ENCODE peak calls at places on chromosomes 12 and 14, in eight cellular contexts. J, T, D, O, U, B, Z and A are unnamed samples.
A peak's percentile ranks its signal among the peaks of the same experiment; 100 is the strongest.

GRCh38 chr14:91839754-91840153 is 27.6 kb downstream of the TC2N start:
- DNase-seq in T (no peak), O (no peak), U (peak; percentile 16), B (no peak), D (no peak), Z (no peak), J (no peak), A (no peak)

GRCh38 chr14:54535126-54535525 is 25.4 kb downstream of the CGRRF1 start:
- DNase-seq in Z (no peak), O (no peak), U (no peak), D (no peak), B (no peak), J (no peak), T (no peak), A (no peak)

GRCh38 chr12:53550595-53550994 is 43.3 kb upstream of the NPFF start:
- DNase-seq in U (no peak), Z (no peak), O (peak; percentile 23), D (no peak), T (no peak), J (no peak), B (no peak), A (no peak)

GRCh38 chr14:36757730-36758286 is 96.1 kb downstream of the PAX9 start:
- DNase-seq in B (no peak), U (no peak), Z (no peak), O (no peak), T (no peak), D (no peak), J (no peak), A (no peak)

GRCh38 chr14:22622220-22622619 is 21.9 kb downstream of the OR6J1 start:
- DNase-seq in U (no peak), Z (no peak), D (no peak), J (no peak), O (peak; percentile 68), T (no peak), B (no peak), A (no peak)

GRCh38 chr12:115771065-115771464 is 506.4 kb downstream of the MED13L start:
- DNase-seq in T (no peak), J (no peak), B (no peak), Z (no peak), U (no peak), O (no peak), D (peak; percentile 75), A (no peak)

GRCh38 chr14:94119071-94119470 is 8.5 kb downstream of the IFI27 start:
- DNase-seq in U (no peak), T (no peak), O (no peak), B (no peak), J (no peak), D (no peak), Z (no peak), A (no peak)

GRCh38 chr12:118850244-118850825 is 131.0 kb upstream of the SRRM4 start:
- DNase-seq in Z (no peak), U (peak; percentile 16), J (no peak), B (peak; percentile 7), D (peak; percentile 92), T (no peak), O (no peak), A (peak; percentile 21)

GRCh38 chr12:46043972-46044520 is 53.7 kb upstream of the SCAF11 start:
- DNase-seq in J (no peak), D (peak; percentile 44), O (no peak), B (no peak), Z (no peak), U (no peak), T (no peak), A (no peak)

GRCh38 chr14:65962952-65963351 is 523.2 kb upstream of the CCDC196 start:
- DNase-seq in J (no peak), Z (no peak), T (no peak), U (no peak), O (no peak), D (no peak), B (no peak), A (no peak)

GRCh38 chr14:74531467-74531866 is 37.9 kb downstream of the ISCA2 start:
- DNase-seq in B (no peak), Z (no peak), J (no peak), U (no peak), T (no peak), D (peak; percentile 90), O (peak; percentile 47), A (no peak)

GRCh38 chr12:42794811-42795210 is 205.3 kb upstream of the PRICKLE1 start:
- DNase-seq in U (no peak), Z (no peak), O (peak; percentile 15), B (no peak), T (no peak), J (no peak), D (no peak), A (no peak)

GRCh38 chr12:119869720-119870119 is 7.4 kb downstream of the CIT start:
- DNase-seq in T (no peak), B (no peak), D (peak; percentile 22), J (no peak), U (no peak), O (peak; percentile 94), Z (no peak), A (no peak)

GRCh38 chr14:95787941-95788340 is 74.0 kb upstream of the TCL1A start:
- DNase-seq in O (no peak), D (no peak), Z (no peak), B (no peak), U (no peak), T (no peak), J (no peak), A (no peak)